ENCODE peak calls at places on chromosomes 11 and 22, in four cellular contexts. J, K, L and I are unnamed samples. For H3K27me3, the result is how much of the 10 kb centered on the place peaks cover.

GRCh38 chr11:94623120-94623735 is 56.1 kb downstream of the PIWIL4 start:
- DNase-seq in J (peak), K (no peak), L (no peak), I (peak)

GRCh38 chr11:11966826-11967668 is 41.4 kb downstream of the DKK3 start:
- DNase-seq in J (peak), K (peak), L (peak), I (peak)

GRCh38 chr11:8597182-8597581 is 3.2 kb upstream of the STK33 start:
- DNase-seq in J (no peak), K (no peak), L (no peak), I (no peak)

GRCh38 chr22:31750365-31751284 is 693 bp upstream of the PRR14L start:
- DNase-seq in J (no peak), K (no peak), L (no peak), I (no peak)

GRCh38 chr11:133529807-133530500 is 2.3 kb downstream of the OPCML start:
- DNase-seq in J (no peak), K (no peak), L (no peak), I (no peak)

GRCh38 chr11:124638500-124638899 is 15.8 kb downstream of the TBRG1 start:
- DNase-seq in J (no peak), K (no peak), L (no peak), I (no peak)

GRCh38 chr22:43798492-43798891 is 13.6 kb downstream of the EFCAB6 start:
- DNase-seq in J (no peak), K (no peak), L (no peak), I (no peak)

GRCh38 chr11:94788396-94788795 is 20.2 kb downstream of the AMOTL1 start:
- DNase-seq in J (no peak), K (no peak), L (no peak), I (no peak)

GRCh38 chr11:128632151-128632791 is 44.9 kb upstream of the ETS1 start:
- DNase-seq in J (peak), K (no peak), L (no peak), I (no peak)

GRCh38 chr11:46332568-46333128 is 14.6 kb upstream of the DGKZ start:
- DNase-seq in J (no peak), K (no peak), L (peak), I (no peak)

GRCh38 chr11:104105155-104105554 is 58.8 kb downstream of the PDGFD start:
- DNase-seq in J (no peak), K (no peak), L (no peak), I (no peak)

GRCh38 chr11:116540019-116540418 is 232.8 kb downstream of the BUD13 start:
- DNase-seq in J (no peak), K (no peak), L (no peak), I (no peak)

GRCh38 chr11:44010789-44011251 is 37.0 kb upstream of the ACCSL start:
- DNase-seq in J (no peak), K (no peak), L (no peak), I (no peak)

GRCh38 chr11:1927151-1928037 is 7.9 kb downstream of the TNNT3 start:
- DNase-seq in J (no peak), K (no peak), L (no peak), I (peak)

DNA sequence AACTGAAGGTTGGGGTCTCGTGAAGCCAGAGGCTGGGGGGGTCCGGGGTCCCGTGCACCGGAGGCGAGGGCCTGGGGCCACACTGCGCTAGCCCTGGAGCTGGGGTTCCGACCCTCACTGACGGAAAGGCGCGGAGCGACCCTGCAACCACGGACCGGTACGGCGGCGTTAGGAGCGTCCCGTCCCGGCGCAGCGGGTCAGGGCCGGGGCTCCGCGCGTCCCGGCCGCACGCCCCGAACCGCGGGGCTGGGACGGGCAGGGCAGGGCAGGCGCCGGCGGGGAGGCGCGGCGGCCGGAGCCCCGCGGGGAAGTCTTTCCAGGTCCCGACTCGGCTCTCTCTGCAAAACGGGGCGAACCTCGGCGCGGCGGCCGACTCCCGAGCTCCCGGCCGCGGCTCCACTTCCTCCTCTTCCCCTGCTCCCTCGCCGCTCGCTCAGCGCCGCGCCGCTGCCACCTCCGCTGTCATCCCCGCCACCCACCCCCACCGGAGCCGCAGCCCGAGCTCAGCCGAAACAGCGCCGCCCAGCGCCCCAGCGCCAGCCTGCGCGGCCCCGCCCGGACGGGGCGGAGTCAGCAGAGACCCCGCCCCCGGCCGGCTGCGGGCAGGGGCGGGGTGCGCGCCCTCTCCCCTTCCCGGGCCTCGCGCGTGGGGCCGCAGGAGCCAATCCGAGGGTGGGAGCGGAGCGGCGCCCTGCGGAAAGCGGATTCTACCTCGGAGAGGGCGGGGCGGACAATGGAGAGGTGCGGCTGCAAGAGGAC is at the start of gene GDPD5:
- DNase-seq in J (peak), K (peak), L (peak), I (peak)
- TF ChIP-seq CTCF in J (peak), K (peak), L (peak), I (peak)

GRCh38 chr11:69697489-69697843 is 6.4 kb downstream of the FGF19 start:
- DNase-seq in J (no peak), K (no peak), L (no peak), I (no peak)

GRCh38 chr11:69696749-69697488 is 6.9 kb downstream of the FGF19 start:
- DNase-seq in J (no peak), K (peak), L (no peak), I (no peak)

GRCh38 chr11:69699213-69699612 is 4.6 kb downstream of the FGF19 start:
- DNase-seq in J (no peak), K (peak), L (no peak), I (no peak)

GRCh38 chr11:69698362-69698761 is 5.5 kb downstream of the FGF19 start:
- DNase-seq in J (no peak), K (peak), L (no peak), I (no peak)

DNA sequence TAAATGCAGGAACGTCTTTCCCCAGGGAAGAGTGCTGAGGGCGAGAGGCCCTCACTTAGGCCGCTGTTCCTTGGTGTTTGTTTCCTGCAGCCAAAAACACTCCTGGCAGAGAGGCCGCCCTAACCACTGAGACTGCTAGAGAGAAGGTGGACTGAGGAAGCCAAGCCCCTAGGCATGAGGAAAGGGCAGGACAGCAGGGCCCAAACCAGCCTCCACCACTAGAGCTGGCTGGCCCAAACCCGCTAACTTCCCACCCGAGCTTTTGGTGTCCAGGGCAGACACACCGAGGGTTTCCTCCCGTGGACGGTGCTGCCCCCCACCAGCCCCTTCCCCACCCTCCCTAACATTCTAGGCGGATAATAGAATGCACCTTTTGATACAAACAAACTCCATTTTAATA is 6.0 kb downstream of the FGF19 start:
- DNase-seq in J (no peak), K (peak), L (no peak), I (no peak)
- H3K27me3 ChIP-seq in J (under half), K (half or more), L (half or more), I (under half)

DNA sequence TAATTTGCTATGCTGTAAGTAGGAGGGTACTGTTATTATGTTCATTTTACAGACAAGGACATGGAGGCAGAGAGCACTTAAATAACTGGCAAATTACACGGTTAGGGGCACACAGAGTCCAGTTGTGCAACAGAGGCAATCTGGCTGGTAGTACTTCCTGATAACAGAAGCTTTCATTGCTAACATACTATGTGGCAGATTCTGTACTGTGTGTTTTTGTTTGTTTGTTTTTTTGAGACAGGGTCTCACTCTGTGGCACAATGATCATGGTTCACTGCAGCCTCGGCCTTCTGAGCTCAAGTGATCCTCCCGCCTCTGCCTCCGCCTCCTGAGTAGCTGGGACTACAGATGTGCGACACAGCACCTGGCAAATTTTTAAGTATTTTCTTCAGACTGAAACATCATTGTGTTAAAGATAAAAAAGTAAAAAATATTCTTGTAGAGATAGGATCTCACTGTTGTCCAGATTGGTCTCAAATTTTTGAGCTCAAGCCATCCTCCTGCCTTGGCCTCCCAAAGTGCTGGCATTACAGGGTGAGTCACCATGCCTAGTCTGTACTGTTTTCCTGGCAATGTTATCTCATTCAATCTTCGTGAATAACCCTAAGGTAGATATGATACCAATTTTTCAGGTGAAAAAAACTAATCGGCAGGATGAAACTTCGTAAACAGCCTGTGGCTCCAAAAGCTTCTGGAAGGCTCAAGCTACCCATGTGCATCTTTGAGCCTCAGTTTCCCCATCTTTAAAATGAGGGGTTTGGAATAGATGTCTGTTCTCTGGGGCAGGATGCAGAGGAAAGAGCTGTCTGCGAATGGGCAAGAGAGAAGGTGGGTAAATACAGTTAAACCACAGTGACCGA is 933 bp upstream of the NUCB2 start:
- DNase-seq in J (no peak), K (no peak), L (no peak), I (no peak)
- H3K4me3 ChIP-seq in J (peak), K (peak), L (peak), I (peak)

GRCh38 chr22:46335201-46336118 is at the start of gene TRMU:
- DNase-seq in J (peak), K (peak), L (peak), I (peak)
- TF ChIP-seq CTCF in J (no peak), K (no peak), L (no peak), I (no peak)

GRCh38 chr22:19605508-19606331 is 81.5 kb upstream of the CLDN5 start:
- DNase-seq in J (no peak), K (no peak), L (no peak), I (peak)

GRCh38 chr22:19607198-19608113 is 83.2 kb upstream of the CLDN5 start:
- DNase-seq in J (no peak), K (peak), L (no peak), I (peak)

GRCh38 chr22:19603767-19604166 is 79.6 kb upstream of the CLDN5 start:
- DNase-seq in J (no peak), K (no peak), L (no peak), I (peak)

GRCh38 chr22:19606332-19607197 is 82.4 kb upstream of the CLDN5 start:
- DNase-seq in J (no peak), K (no peak), L (no peak), I (no peak)

DNA sequence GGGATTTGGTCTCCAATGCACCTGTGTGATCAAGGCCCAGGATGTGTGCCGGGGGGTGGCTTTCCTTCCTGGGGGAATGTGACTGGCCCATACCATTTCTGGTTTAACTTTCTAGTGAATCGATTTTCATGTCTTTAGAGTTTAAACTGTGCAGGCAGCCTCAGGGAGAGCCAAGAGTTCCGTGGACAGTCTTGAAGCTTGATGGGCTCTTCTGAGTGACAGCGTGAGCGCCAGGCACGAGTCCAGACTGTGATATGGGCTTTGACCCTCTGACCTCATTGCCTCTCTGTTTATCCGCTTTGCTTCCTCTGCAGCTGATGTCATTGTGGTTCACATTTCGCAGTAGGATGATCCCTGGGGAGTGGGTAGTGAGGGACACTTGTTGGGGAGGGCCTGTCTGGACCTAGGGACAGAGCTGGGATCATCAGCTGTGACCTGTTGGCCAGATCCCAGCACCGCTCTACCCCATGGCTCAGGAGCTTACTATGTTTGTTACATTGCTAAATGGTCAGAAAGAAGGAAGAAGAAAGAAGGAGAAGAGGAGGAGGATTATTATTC is 80.6 kb upstream of the CLDN5 start:
- DNase-seq in J (no peak), K (no peak), L (no peak), I (peak)
- H3K27me3 ChIP-seq in J (under half), K (under half), L (under half), I (under half)

GRCh38 chr11:64801591-64802369 is 1.2 kb downstream of the MAP4K2 start:
- DNase-seq in J (no peak), K (no peak), L (no peak), I (no peak)
- H3K4me3 ChIP-seq in J (peak), K (peak), L (peak), I (peak)

DNA sequence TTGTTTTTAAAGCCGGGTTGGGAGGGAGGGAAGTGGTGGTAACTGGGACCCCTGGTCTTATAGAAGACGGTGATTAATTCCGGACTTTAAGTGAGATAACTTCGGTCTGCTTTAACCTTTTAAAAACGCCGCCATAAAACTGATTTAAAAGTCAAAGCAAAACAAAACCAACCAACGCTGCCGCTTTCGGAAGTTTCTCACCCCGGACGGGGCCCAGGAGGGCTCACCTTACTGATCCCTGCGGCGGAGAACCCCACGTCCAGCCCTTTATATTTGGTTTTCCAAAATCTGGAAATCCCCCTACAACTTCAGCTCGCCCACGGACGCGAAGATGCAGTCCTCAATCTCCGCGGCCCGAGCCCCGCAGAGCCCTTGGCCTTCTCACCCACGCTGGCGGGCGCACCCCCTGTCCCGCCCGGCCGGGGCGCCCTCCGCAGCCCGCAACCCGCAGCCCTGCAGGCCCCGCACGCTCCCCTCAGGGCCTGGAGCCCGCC is 405 bp downstream of the USP28 start:
- DNase-seq in J (no peak), K (no peak), L (no peak), I (no peak)
- TF ChIP-seq CTCF in J (no peak), K (peak), L (peak), I (peak)